ENCODE peak calls at places on chromosomes 6 and 20, in five cellular contexts. G is PC-3, Q is psoas muscle, M is mammary epithelial cell, H is OCI-LY7. A is an unnamed sample.

GRCh38 chr20:25669826-25670422 is 26.7 kb downstream of the ZNF337 start:
- DNase-seq in G (peak; percentile 49), Q (peak; percentile 15), M (peak; percentile 91), H (peak; percentile 6), A (no peak)

GRCh38 chr6:169999367-169999766 is 247.9 kb downstream of the ERMARD start:
- DNase-seq in G (no peak), Q (no peak), M (no peak), H (no peak), A (no peak)

GRCh38 chr20:23350855-23351838 is 556 bp downstream of the NXT1 start:
- DNase-seq in G (peak; percentile 57), Q (peak; percentile 44), M (peak; percentile 67), H (peak; percentile 62), A (peak; percentile 43)

GRCh38 chr6:37552267-37552666 is 52.6 kb upstream of the CCDC167 start:
- DNase-seq in G (no peak), Q (no peak), M (no peak), H (no peak), A (no peak)

GRCh38 chr6:72817208-72817607 is 195.3 kb downstream of the KCNQ5 start:
- DNase-seq in G (peak; percentile 20), Q (no peak), M (no peak), H (no peak), A (no peak)

GRCh38 chr20:32359633-32360332 is 1.7 kb downstream of the ASXL1 start:
- DNase-seq in G (no peak), Q (no peak), M (peak; percentile 42), H (peak; percentile 41), A (no peak)

GRCh38 chr20:64159286-64159680 is 5.0 kb upstream of the MYT1 start:
- DNase-seq in G (no peak), Q (no peak), M (no peak), H (no peak), A (no peak)

GRCh38 chr6:156776470-156776840 is 723 bp upstream of the ARID1B start:
- DNase-seq in G (peak; percentile 37), Q (no peak), M (peak; percentile 37), H (peak; percentile 73), A (no peak)

GRCh38 chr6:113182370-113183141 is 674.6 kb upstream of the MARCKS start:
- DNase-seq in G (peak; percentile 85), Q (no peak), M (peak; percentile 44), H (no peak), A (no peak)

GRCh38 chr6:129490551-129491245 is 219.3 kb downstream of the ARHGAP18 start:
- DNase-seq in G (peak; percentile 95), Q (no peak), M (peak; percentile 94), H (peak; percentile 29), A (peak; percentile 63)

GRCh38 chr6:169933251-169933821 is 181.9 kb downstream of the ERMARD start:
- DNase-seq in G (no peak), Q (no peak), M (no peak), H (no peak), A (no peak)

GRCh38 chr6:111957623-111958315 is 84.5 kb upstream of the FYN start:
- DNase-seq in G (no peak), Q (no peak), M (no peak), H (no peak), A (no peak)

GRCh38 chr6:28354688-28355554 is 5.2 kb downstream of the ZKSCAN3 start:
- DNase-seq in G (no peak), Q (no peak), M (no peak), H (no peak), A (no peak)

GRCh38 chr6:134195164-134195906 is 122.6 kb downstream of the SGK1 start:
- DNase-seq in G (no peak), Q (no peak), M (no peak), H (no peak), A (no peak)

GRCh38 chr6:169920359-169921020 is 169.1 kb downstream of the ERMARD start:
- DNase-seq in G (no peak), Q (no peak), M (no peak), H (no peak), A (no peak)

GRCh38 chr20:3980260-3981131 is 34.9 kb downstream of the RNF24 start:
- DNase-seq in G (peak; percentile 53), Q (peak; percentile 19), M (peak; percentile 54), H (peak; percentile 19), A (no peak)

GRCh38 chr6:22613695-22614094 is 44.3 kb downstream of the HDGFL1 start:
- DNase-seq in G (no peak), Q (no peak), M (peak; percentile 24), H (no peak), A (peak; percentile 32)

DNA sequence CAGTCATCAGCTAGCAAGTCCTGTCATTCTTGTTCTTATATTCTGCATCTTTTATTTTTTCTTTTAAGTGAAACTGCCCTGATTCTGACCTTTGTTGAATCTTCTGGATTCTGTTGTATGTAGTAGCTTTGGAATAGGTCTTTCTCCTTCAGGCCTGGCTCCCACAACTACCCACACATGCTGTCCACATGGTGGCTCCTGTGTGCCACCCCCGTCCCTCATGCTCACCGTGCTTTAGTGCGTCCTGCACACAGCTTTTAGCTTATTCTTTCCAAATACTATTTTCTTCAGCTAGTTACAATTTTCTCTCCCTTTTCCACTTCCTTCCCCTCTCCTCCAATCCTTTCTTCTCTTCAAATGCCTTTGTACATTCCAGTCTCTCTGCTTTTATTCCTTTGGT is 61.8 kb downstream of the CTNNBL1 start:
- DNase-seq in G (no peak), Q (no peak), M (no peak), H (no peak), A (no peak)
- TF ChIP-seq CTCF in G (peak; percentile 12), Q (peak; percentile 53), M (no peak), H (peak; percentile 10), A (no peak)

GRCh38 chr20:62493886-62494285 is 18.1 kb upstream of the GATA5 start:
- DNase-seq in G (no peak), Q (no peak), M (no peak), H (no peak), A (no peak)
- H3K27ac ChIP-seq in G (no peak overlapping the region), Q (peak overlapping the region; percentile 88), M (no peak overlapping the region), H (peak overlapping the region; percentile 80), A (peak overlapping the region; percentile 80)

DNA sequence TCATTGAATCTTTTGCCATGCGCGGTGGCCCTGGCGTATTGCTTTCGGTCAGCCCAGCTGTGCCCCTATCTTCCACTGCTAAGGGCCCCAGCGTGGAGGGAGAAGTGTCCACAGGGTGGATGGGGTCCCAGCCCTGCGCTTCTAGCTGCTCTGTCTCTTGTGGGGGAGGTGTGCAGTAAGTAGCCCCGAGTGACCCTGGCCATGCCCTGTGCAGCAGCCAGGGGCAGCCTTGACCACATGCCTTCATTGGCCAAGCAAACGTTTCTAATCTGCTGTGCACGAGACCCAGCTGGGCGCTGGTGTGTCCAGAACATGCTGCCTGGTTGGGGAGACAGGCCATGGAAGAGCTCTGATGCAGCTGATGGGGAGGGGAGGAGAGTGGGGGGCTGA is 13.6 kb downstream of the TMEM181 start:
- DNase-seq in G (no peak), Q (no peak), M (no peak), H (no peak), A (no peak)
- H3K4me1 ChIP-seq in G (peaks cover 10% of the 10 kb centered on the region), Q (no peaks in the 10 kb centered on the region), M (peaks cover 2% of the 10 kb centered on the region), H (no peaks in the 10 kb centered on the region), A (peaks cover 32% of the 10 kb centered on the region)

GRCh38 chr6:105112577-105112976 is 67.2 kb downstream of the POPDC3 start:
- DNase-seq in G (no peak), Q (no peak), M (no peak), H (no peak), A (no peak)
- TF ChIP-seq CTCF in G (peak; percentile 14), Q (no peak), M (no peak), H (peak; percentile 33), A (no peak)

DNA sequence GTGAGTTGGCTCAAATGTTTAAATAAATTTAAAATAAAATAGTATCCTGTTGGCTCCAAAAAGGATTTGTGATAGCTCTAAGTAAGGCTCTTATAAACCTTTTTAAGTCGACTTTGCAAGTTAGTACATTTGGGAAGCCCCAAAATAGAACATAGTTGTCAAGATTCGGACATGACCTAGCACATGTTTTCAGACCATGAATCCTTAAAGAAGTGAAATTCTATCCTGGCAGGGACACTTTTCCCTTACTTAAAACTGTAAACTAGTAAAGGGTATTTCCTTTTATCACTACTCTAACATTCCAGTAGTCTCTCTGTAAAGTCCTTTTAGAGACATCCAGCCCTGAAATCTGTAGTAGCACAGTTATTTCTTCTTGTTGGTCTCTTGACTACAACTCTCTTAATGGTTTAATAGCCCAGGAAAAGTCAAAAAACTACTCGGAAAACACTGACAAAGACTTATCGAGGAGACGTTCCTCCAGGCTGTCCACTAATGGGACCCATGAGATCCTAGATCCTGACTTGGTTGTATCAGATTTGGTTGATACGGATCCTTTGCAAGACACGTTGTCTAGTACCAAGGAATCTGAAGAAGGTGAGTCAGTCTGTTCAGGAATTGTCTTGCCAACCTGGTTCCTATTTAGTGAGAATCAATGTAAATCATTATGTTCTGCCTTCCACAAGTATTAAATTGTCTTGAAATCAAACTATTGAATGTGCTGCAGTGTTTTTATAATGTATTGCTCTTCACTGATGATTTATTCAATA is 83.6 kb downstream of the SCAND1 start:
- DNase-seq in G (no peak), Q (no peak), M (no peak), H (no peak), A (no peak)
- H3K27ac ChIP-seq in G (no peak overlapping the region), Q (peak overlapping the region; percentile 82), M (peak overlapping the region; percentile 77), H (no peak overlapping the region), A (peak overlapping the region; percentile 31)

DNA sequence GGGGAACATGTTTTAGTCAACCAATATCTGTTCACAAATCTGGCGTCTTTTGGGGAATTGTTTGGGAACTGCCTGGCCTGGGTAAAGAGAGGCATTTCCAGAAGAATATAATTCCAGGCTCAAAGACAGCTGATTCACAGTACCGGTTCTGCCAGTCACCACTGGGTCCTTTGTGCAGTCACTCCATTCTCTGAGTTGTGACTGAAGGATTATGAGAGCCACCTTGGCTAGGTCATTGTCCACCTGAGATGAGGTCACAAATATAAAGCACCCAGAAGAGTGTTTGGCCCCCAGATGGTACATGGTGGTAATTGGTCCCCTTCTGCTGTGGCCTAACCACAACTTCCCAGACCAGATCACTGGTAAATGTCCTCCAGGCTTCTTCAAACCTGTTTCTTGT is 121.0 kb upstream of the SPACA1 start:
- DNase-seq in G (no peak), Q (no peak), M (no peak), H (no peak), A (no peak)
- H3K4me1 ChIP-seq in G (no peaks in the 10 kb centered on the region), Q (peaks cover 10% of the 10 kb centered on the region), M (no peaks in the 10 kb centered on the region), H (peaks cover 100% of the 10 kb centered on the region), A (no peaks in the 10 kb centered on the region)

GRCh38 chr6:30717129-30717844 is at the start of gene MDC1:
- DNase-seq in G (peak; percentile 99), Q (peak; percentile 100), M (peak; percentile 100), H (peak; percentile 100), A (peak; percentile 100)
- TF ChIP-seq CTCF in G (no peak), Q (peak; percentile 41), M (no peak), H (no peak), A (peak; percentile 46)

A was measured in heart right ventricle.